ENCODE peak calls at places on chromosomes 3 and 15, in nine cellular contexts. One of them, this sample, is unnamed.

GRCh38 chr3:171221597-171221996 is 195.1 kb upstream of the SLC2A2 start:
- DNase-seq in HFFc6: no peak
- DNase-seq in Ammon's horn: no peak
- DNase-seq in OCI-LY7: no peak
- DNase-seq in fibroblast of lung: no peak
- DNase-seq in NCI-H524: no peak
- DNase-seq in activated effector memory CD4-positive, alpha-beta T cell treated with Interleukin-2 at 50 U/mL for 16 hours: no peak
- DNase-seq in A549: no peak
- DNase-seq in frontal cortex: no peak
- DNase-seq in this sample: no peak

GRCh38 chr15:94777037-94777436 is 545.7 kb downstream of the MCTP2 start:
- DNase-seq in HFFc6: no peak
- DNase-seq in Ammon's horn: no peak
- DNase-seq in OCI-LY7: no peak
- DNase-seq in fibroblast of lung: no peak
- DNase-seq in NCI-H524: no peak
- DNase-seq in activated effector memory CD4-positive, alpha-beta T cell treated with Interleukin-2 at 50 U/mL for 16 hours: no peak
- DNase-seq in A549: no peak
- DNase-seq in frontal cortex: no peak
- DNase-seq in this sample: no peak

GRCh38 chr3:141128126-141128777 is 77.1 kb downstream of the SPSB4 start:
- DNase-seq in HFFc6: no peak
- DNase-seq in Ammon's horn: no peak
- DNase-seq in OCI-LY7: no peak
- DNase-seq in fibroblast of lung: no peak
- DNase-seq in NCI-H524: no peak
- DNase-seq in activated effector memory CD4-positive, alpha-beta T cell treated with Interleukin-2 at 50 U/mL for 16 hours: no peak
- DNase-seq in A549: no peak
- DNase-seq in frontal cortex: no peak
- DNase-seq in this sample: no peak

GRCh38 chr15:64180235-64180824 is 17.5 kb upstream of the PPIB start:
- DNase-seq in HFFc6: no peak
- DNase-seq in Ammon's horn: peak
- DNase-seq in OCI-LY7: no peak
- DNase-seq in fibroblast of lung: no peak
- DNase-seq in NCI-H524: peak
- DNase-seq in activated effector memory CD4-positive, alpha-beta T cell treated with Interleukin-2 at 50 U/mL for 16 hours: no peak
- DNase-seq in A549: no peak
- DNase-seq in frontal cortex: no peak
- DNase-seq in this sample: no peak

GRCh38 chr15:33700695-33701303 is 267.5 kb upstream of the CHRM5 start:
- DNase-seq in HFFc6: peak
- DNase-seq in Ammon's horn: peak
- DNase-seq in OCI-LY7: peak
- DNase-seq in fibroblast of lung: peak
- DNase-seq in NCI-H524: peak
- DNase-seq in activated effector memory CD4-positive, alpha-beta T cell treated with Interleukin-2 at 50 U/mL for 16 hours: peak
- DNase-seq in A549: peak
- DNase-seq in frontal cortex: peak
- DNase-seq in this sample: peak

GRCh38 chr15:40968290-40969085 is 15.2 kb downstream of the CHAC1 start:
- DNase-seq in HFFc6: no peak
- DNase-seq in Ammon's horn: no peak
- DNase-seq in OCI-LY7: no peak
- DNase-seq in fibroblast of lung: no peak
- DNase-seq in NCI-H524: no peak
- DNase-seq in activated effector memory CD4-positive, alpha-beta T cell treated with Interleukin-2 at 50 U/mL for 16 hours: no peak
- DNase-seq in A549: no peak
- DNase-seq in frontal cortex: no peak
- DNase-seq in this sample: no peak

GRCh38 chr15:73897441-73898261 is 24.3 kb downstream of the TBC1D21 start:
- DNase-seq in HFFc6: peak
- DNase-seq in Ammon's horn: peak
- DNase-seq in OCI-LY7: peak
- DNase-seq in fibroblast of lung: peak
- DNase-seq in NCI-H524: peak
- DNase-seq in activated effector memory CD4-positive, alpha-beta T cell treated with Interleukin-2 at 50 U/mL for 16 hours: peak
- DNase-seq in A549: peak
- DNase-seq in frontal cortex: peak
- DNase-seq in this sample: peak

GRCh38 chr15:100336061-100336460 is 5.7 kb downstream of the ADAMTS17 start:
- DNase-seq in HFFc6: no peak
- DNase-seq in Ammon's horn: no peak
- DNase-seq in OCI-LY7: no peak
- DNase-seq in fibroblast of lung: no peak
- DNase-seq in NCI-H524: no peak
- DNase-seq in activated effector memory CD4-positive, alpha-beta T cell treated with Interleukin-2 at 50 U/mL for 16 hours: no peak
- DNase-seq in A549: no peak
- DNase-seq in frontal cortex: no peak
- DNase-seq in this sample: no peak

GRCh38 chr3:185959609-185960517 is 22.0 kb upstream of the TRA2B start:
- DNase-seq in HFFc6: peak
- DNase-seq in Ammon's horn: no peak
- DNase-seq in OCI-LY7: no peak
- DNase-seq in fibroblast of lung: peak
- DNase-seq in NCI-H524: no peak
- DNase-seq in activated effector memory CD4-positive, alpha-beta T cell treated with Interleukin-2 at 50 U/mL for 16 hours: no peak
- DNase-seq in A549: peak
- DNase-seq in frontal cortex: no peak
- DNase-seq in this sample: no peak